ENCODE peak calls at places on chromosomes 13 and 19, in ten cellular contexts. L, V, W, P, A, S, Y, F, E and D are unnamed samples.

GRCh38 chr13:113179374-113180230 is 21.2 kb downstream of the PROZ start:
- DNase-seq in L (no peak), V (peak; percentile 54), W (no peak), P (no peak), A (no peak), S (no peak), Y (no peak), F (peak; percentile 32), E (no peak), D (no peak)

GRCh38 chr19:33502521-33502920 is 19.1 kb downstream of the PEPD start:
- DNase-seq in L (no peak), V (no peak), W (no peak), P (no peak), A (no peak), S (no peak), Y (no peak), F (no peak), E (no peak), D (no peak)

GRCh38 chr19:52991484-52991883 is 22.2 kb upstream of the ERVV-1 start:
- DNase-seq in L (no peak), V (peak; percentile 52), W (no peak), P (no peak), A (no peak), S (no peak), Y (no peak), F (peak; percentile 46), E (peak; percentile 2), D (no peak)

GRCh38 chr13:54687173-54687572 is 1658.6 kb downstream of the OLFM4 start:
- DNase-seq in L (no peak), V (no peak), W (no peak), P (no peak), A (no peak), S (no peak), Y (no peak), F (no peak), E (no peak), D (no peak)

GRCh38 chr19:43534811-43535761 is 2.1 kb downstream of the ZNF575 start:
- DNase-seq in L (no peak), V (peak; percentile 60), W (peak; percentile 83), P (peak; percentile 70), A (no peak), S (peak; percentile 60), Y (peak; percentile 77), F (peak; percentile 79), E (no peak), D (peak; percentile 68)

GRCh38 chr19:35559781-35560180 is 3.7 kb downstream of the ATP4A start:
- DNase-seq in L (no peak), V (no peak), W (no peak), P (no peak), A (no peak), S (no peak), Y (no peak), F (no peak), E (no peak), D (no peak)

GRCh38 chr19:46739290-46739771 is 6.5 kb upstream of the FKRP start:
- DNase-seq in L (no peak), V (no peak), W (no peak), P (peak; percentile 90), A (no peak), S (no peak), Y (peak; percentile 52), F (no peak), E (no peak), D (no peak)

GRCh38 chr13:48975101-48975925 is at the start of gene FNDC3A:
- DNase-seq in L (peak; percentile 42), V (peak; percentile 68), W (peak; percentile 82), P (peak; percentile 83), A (peak; percentile 23), S (peak; percentile 94), Y (peak; percentile 50), F (peak; percentile 70), E (no peak), D (peak; percentile 14)

GRCh38 chr13:77267362-77267761 is 59.5 kb downstream of the MYCBP2 start:
- DNase-seq in L (no peak), V (peak; percentile 49), W (no peak), P (no peak), A (no peak), S (no peak), Y (no peak), F (peak; percentile 3), E (no peak), D (no peak)

GRCh38 chr13:51240888-51241475 is 18.8 kb downstream of the FAM124A start:
- DNase-seq in L (no peak), V (no peak), W (no peak), P (no peak), A (no peak), S (no peak), Y (no peak), F (peak; percentile 47), E (no peak), D (no peak)

GRCh38 chr13:32246468-32246867 is 68.7 kb downstream of the ZAR1L start:
- DNase-seq in L (peak; percentile 25), V (peak; percentile 76), W (no peak), P (peak; percentile 40), A (no peak), S (peak; percentile 48), Y (no peak), F (peak; percentile 86), E (no peak), D (peak; percentile 49)

DNA sequence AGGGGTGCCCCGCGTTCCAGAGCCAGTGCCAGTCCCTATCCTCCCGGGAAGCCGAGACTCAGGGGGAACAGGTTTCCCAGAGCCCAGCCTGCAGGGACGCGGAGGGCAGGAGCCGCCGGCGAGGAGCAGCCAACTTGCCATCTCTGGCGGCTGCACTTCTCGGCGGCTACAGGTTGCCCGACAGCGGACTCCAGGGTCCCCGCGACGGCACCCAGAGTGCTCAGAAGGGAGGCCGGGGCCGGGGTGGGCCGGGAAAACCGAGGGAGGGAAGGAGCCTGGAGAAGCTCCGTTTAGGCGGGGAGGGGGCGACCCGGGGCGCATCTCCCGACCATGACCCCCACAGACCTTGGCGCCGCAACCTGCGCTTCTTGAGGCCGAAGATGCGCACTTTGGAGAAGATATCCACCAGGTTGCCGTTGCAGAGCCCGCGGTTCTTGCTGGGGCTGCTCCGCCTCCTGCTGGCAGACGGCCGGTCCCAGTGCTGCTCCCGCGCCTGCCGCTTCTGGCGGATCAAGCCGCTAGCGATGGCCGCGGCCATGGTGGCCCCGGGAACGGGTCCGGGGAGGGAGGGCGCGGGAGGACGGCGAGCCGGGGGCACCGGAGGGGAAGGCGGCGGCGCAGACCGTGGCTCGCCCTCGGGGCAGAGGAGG is 463.8 kb downstream of the ITGBL1 start:
- DNase-seq in L (no peak), V (peak; percentile 19), W (no peak), P (peak; percentile 38), A (no peak), S (peak; percentile 87), Y (peak; percentile 36), F (no peak), E (no peak), D (peak; percentile 42)
- TF ChIP-seq CTCF in L (peak; percentile 26), V (peak; percentile 6), W (no peak), P (peak; percentile 57), A (peak; percentile 8), S (peak; percentile 46), Y (no peak), F (peak; percentile 10), E (peak; percentile 22), D (peak; percentile 64)

DNA sequence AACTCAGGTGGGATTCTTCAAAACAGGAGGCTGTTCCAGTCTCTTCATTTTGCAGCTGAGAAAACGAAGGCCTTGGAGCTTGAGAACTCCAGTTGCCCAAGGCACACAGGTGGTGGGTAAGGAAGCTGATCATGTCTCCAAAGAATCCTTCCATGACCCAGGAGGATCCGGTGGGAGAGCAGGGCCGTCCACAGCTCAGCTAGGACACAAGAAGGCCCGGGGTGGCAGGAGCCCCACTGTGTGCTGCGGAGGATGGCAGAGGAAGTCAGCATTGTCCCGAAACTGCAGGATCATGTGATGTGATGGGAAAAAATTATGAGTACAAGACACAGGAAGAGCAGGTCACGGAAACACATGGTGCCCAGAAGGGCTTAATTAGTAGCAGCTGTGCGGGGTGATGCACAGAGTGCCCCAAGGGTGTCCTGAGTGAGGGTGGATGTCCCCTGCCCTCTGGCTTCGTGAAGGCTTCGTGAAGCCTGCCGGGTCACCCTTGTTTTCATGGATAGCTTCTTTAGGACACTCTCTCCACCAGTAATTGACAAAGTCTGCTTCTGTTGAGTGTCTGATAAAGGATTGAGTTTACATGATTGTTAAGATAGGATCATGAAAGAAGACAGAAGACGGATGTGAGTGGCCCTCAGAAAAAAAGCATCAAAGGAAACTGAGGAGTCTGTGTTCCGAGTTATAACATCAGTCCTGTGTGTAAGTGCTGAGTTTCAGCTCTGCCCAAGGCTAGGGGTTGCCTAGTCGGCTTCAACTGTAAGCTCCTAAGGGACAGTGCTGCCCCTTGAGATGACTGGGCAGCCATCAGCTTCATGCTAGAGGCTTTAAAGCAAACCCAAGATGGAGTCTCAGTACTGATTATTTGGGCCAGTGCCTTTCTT is 33.8 kb upstream of the SACS start:
- DNase-seq in L (no peak), V (peak; percentile 8), W (no peak), P (no peak), A (no peak), S (peak; percentile 69), Y (no peak), F (no peak), E (no peak), D (peak; percentile 29)
- TF ChIP-seq CTCF in L (no peak), V (no peak), W (peak; percentile 1), P (no peak), A (no peak), S (no peak), Y (no peak), F (no peak), E (no peak), D (no peak)

GRCh38 chr19:4730740-4731171 is 7.1 kb upstream of the DPP9 start:
- DNase-seq in L (no peak), V (no peak), W (no peak), P (no peak), A (no peak), S (peak; percentile 66), Y (no peak), F (peak; percentile 23), E (no peak), D (peak; percentile 36)
- TF ChIP-seq CTCF in L (peak; percentile 41), V (peak; percentile 41), W (no peak), P (peak; percentile 59), A (peak; percentile 53), S (peak; percentile 61), Y (peak; percentile 41), F (peak; percentile 68), E (peak; percentile 63), D (peak; percentile 56)

GRCh38 chr13:39527961-39528720 is 74.9 kb downstream of the LHFPL6 start:
- DNase-seq in L (no peak), V (peak; percentile 89), W (no peak), P (no peak), A (peak; percentile 85), S (peak; percentile 10), Y (no peak), F (peak; percentile 78), E (peak; percentile 74), D (no peak)

GRCh38 chr13:39536274-39536673 is 66.7 kb downstream of the LHFPL6 start:
- DNase-seq in L (no peak), V (no peak), W (no peak), P (no peak), A (no peak), S (no peak), Y (no peak), F (no peak), E (no peak), D (no peak)

GRCh38 chr13:39527301-39527700 is 75.7 kb downstream of the LHFPL6 start:
- DNase-seq in L (no peak), V (no peak), W (no peak), P (no peak), A (no peak), S (no peak), Y (no peak), F (no peak), E (no peak), D (no peak)

GRCh38 chr13:39530996-39531395 is 72.0 kb downstream of the LHFPL6 start:
- DNase-seq in L (no peak), V (peak; percentile 38), W (no peak), P (no peak), A (no peak), S (no peak), Y (no peak), F (peak; percentile 32), E (no peak), D (no peak)

GRCh38 chr13:39531646-39532045 is 71.3 kb downstream of the LHFPL6 start:
- DNase-seq in L (no peak), V (peak; percentile 48), W (no peak), P (no peak), A (no peak), S (no peak), Y (no peak), F (peak; percentile 32), E (no peak), D (no peak)
- TF ChIP-seq CTCF in L (no peak), V (no peak), W (no peak), P (no peak), A (no peak), S (no peak), Y (no peak), F (no peak), E (no peak), D (no peak)